ENCODE peak calls at places on chromosomes 1 and 21, in eight cellular contexts. C, R, S, G, Z, W, X and L are unnamed samples.

GRCh38 chr1:185400057-185400456 is 83.0 kb upstream of the IVNS1ABP start:
- DNase-seq in C (no peak), Z (no peak), G (no peak), S (peak; percentile 52), R (no peak), X (peak; percentile 10), W (no peak), L (no peak)

GRCh38 chr1:38997034-38997900 is 6.2 kb downstream of the AKIRIN1 start:
- DNase-seq in Z (no peak), C (no peak), G (no peak), R (no peak), X (no peak), W (no peak), S (no peak), L (no peak)

GRCh38 chr1:151325646-151326429 is 1.4 kb downstream of the PI4KB start:
- DNase-seq in G (no peak), S (no peak), R (peak; percentile 32), X (no peak), C (peak; percentile 19), W (no peak), Z (no peak), L (no peak)

GRCh38 chr1:17192394-17193221 is 12.3 kb upstream of the PADI1 start:
- DNase-seq in R (peak; percentile 33), W (no peak), Z (no peak), X (no peak), G (no peak), S (no peak), C (no peak), L (no peak)

GRCh38 chr1:234925440-234926251 is 203.0 kb downstream of the TOMM20 start:
- DNase-seq in Z (no peak), R (peak; percentile 78), G (no peak), W (no peak), S (peak; percentile 94), C (no peak), X (no peak), L (no peak)

GRCh38 chr1:193104906-193105820 is at the start of gene GLRX2:
- DNase-seq in Z (peak; percentile 36), C (peak; percentile 90), G (peak; percentile 52), R (peak; percentile 94), W (peak; percentile 77), X (peak; percentile 63), S (no peak), L (no peak)

GRCh38 chr1:89822999-89823628 is 2.3 kb downstream of the LRRC8D start:
- DNase-seq in C (no peak), G (no peak), Z (no peak), W (no peak), R (no peak), X (peak; percentile 62), S (no peak), L (no peak)

GRCh38 chr1:223006794-223007193 is 136.3 kb downstream of the TLR5 start:
- DNase-seq in W (no peak), S (no peak), Z (no peak), R (peak; percentile 73), G (no peak), C (no peak), X (no peak), L (no peak)

GRCh38 chr1:159832309-159832708 is 5.6 kb downstream of the SLAMF8 start:
- DNase-seq in G (no peak), X (no peak), C (no peak), S (no peak), R (no peak), Z (no peak), W (no peak), L (no peak)

GRCh38 chr1:33860671-33861070 is 3.2 kb upstream of the HMGB4 start:
- DNase-seq in W (no peak), G (no peak), Z (no peak), X (no peak), S (no peak), R (no peak), C (no peak), L (no peak)

GRCh38 chr1:19606817-19607706 is 37.0 kb upstream of the NBL1 start:
- DNase-seq in C (no peak), W (no peak), R (no peak), S (no peak), X (no peak), G (no peak), Z (peak; percentile 62), L (no peak)

GRCh38 chr1:187409341-187409740 is 580.6 kb downstream of the PLA2G4A start:
- DNase-seq in W (no peak), C (no peak), R (peak; percentile 7), G (no peak), X (no peak), S (no peak), Z (no peak), L (no peak)

GRCh38 chr1:116477428-116477827 is 93.4 kb downstream of the CD58 start:
- DNase-seq in S (no peak), R (no peak), W (no peak), Z (no peak), X (no peak), C (no peak), G (no peak), L (no peak)

GRCh38 chr1:23916209-23917131 is 3.3 kb upstream of the CNR2 start:
- DNase-seq in C (peak; percentile 64), R (peak; percentile 92), W (no peak), Z (peak; percentile 68), S (no peak), X (peak; percentile 70), G (no peak), L (peak; percentile 77)

GRCh38 chr1:23118957-23119792 is 49.5 kb downstream of the LUZP1 start:
- DNase-seq in S (no peak), R (no peak), W (no peak), Z (peak; percentile 64), C (no peak), G (no peak), X (no peak), L (no peak)

GRCh38 chr1:246726881-246727280 is 2.7 kb downstream of the SCCPDH start:
- DNase-seq in Z (no peak), R (no peak), C (no peak), W (no peak), X (no peak), S (no peak), G (no peak), L (no peak)

GRCh38 chr1:2151252-2151651 is 43.3 kb downstream of the FAAP20 start:
- DNase-seq in W (no peak), X (peak; percentile 65), G (no peak), Z (no peak), S (no peak), R (no peak), C (no peak), L (no peak)

GRCh38 chr1:153919879-153920852 is 2.6 kb downstream of the GATAD2B start:
- DNase-seq in G (no peak), R (peak; percentile 22), S (no peak), Z (peak; percentile 19), C (no peak), W (no peak), X (peak; percentile 65), L (no peak)

GRCh38 chr1:109299087-109299983 is 7.5 kb downstream of the MYBPHL start:
- DNase-seq in G (no peak), W (no peak), R (peak; percentile 50), X (no peak), Z (no peak), S (no peak), C (no peak), L (no peak)

GRCh38 chr1:153515504-153516394 is 20.0 kb downstream of the S100A6 start:
- DNase-seq in Z (no peak), S (peak; percentile 71), W (no peak), C (no peak), G (no peak), R (no peak), X (peak; percentile 43), L (no peak)

GRCh38 chr21:32099812-32100416 is 178.9 kb downstream of the MIS18A start:
- DNase-seq in S (no peak), X (no peak), C (no peak), G (no peak), R (peak; percentile 24), Z (no peak), W (no peak), L (no peak)

GRCh38 chr1:109984190-109984455 is 442 bp upstream of the AHCYL1 start:
- DNase-seq in Z (no peak), S (no peak), X (no peak), R (no peak), W (no peak), C (no peak), G (no peak), L (no peak)

GRCh38 chr1:203522237-203522636 is 28.3 kb downstream of the OPTC start:
- DNase-seq in G (no peak), W (peak; percentile 31), Z (no peak), S (no peak), C (peak; percentile 30), R (no peak), X (no peak), L (no peak)

GRCh38 chr1:85940621-85941306 is 215.8 kb downstream of the COL24A1 start:
- DNase-seq in G (no peak), R (peak; percentile 15), W (no peak), S (no peak), Z (no peak), C (no peak), X (no peak), L (no peak)